ENCODE peak calls at places on chromosomes 11 and 22, in nine cellular contexts. One of them, this sample, is unnamed.

GRCh38 chr22:42270178-42270511 is 308 bp downstream of the TCF20 start:
- DNase-seq in fibroblast of the aortic adventitia: no peak
- DNase-seq in omental fat pad: no peak
- DNase-seq in endodermal cell: peak
- DNase-seq in CD8-positive, alpha-beta T cell: no peak
- DNase-seq in cardiac fibroblast: no peak
- DNase-seq in K562: no peak
- DNase-seq in astrocyte of the spinal cord: no peak
- DNase-seq in HFF-Myc: no peak
- DNase-seq in this sample: no peak

GRCh38 chr11:73334244-73335203 is 26.4 kb downstream of the ARHGEF17 start:
- DNase-seq in fibroblast of the aortic adventitia: peak
- DNase-seq in omental fat pad: peak
- DNase-seq in endodermal cell: peak
- DNase-seq in CD8-positive, alpha-beta T cell: no peak
- DNase-seq in cardiac fibroblast: peak
- DNase-seq in K562: peak
- DNase-seq in astrocyte of the spinal cord: peak
- DNase-seq in HFF-Myc: no peak
- DNase-seq in this sample: peak

GRCh38 chr11:132064987-132065620 is 694.7 kb downstream of the NTM start:
- DNase-seq in fibroblast of the aortic adventitia: peak
- DNase-seq in omental fat pad: no peak
- DNase-seq in endodermal cell: no peak
- DNase-seq in CD8-positive, alpha-beta T cell: no peak
- DNase-seq in cardiac fibroblast: peak
- DNase-seq in K562: no peak
- DNase-seq in astrocyte of the spinal cord: peak
- DNase-seq in HFF-Myc: peak
- DNase-seq in this sample: peak

GRCh38 chr11:18277560-18278271 is 11.7 kb downstream of the SAA1 start:
- DNase-seq in fibroblast of the aortic adventitia: no peak
- DNase-seq in omental fat pad: no peak
- DNase-seq in endodermal cell: no peak
- DNase-seq in CD8-positive, alpha-beta T cell: no peak
- DNase-seq in cardiac fibroblast: peak
- DNase-seq in K562: no peak
- DNase-seq in astrocyte of the spinal cord: no peak
- DNase-seq in HFF-Myc: no peak
- DNase-seq in this sample: no peak

GRCh38 chr22:21582801-21583740 is 15.6 kb downstream of the UBE2L3 start:
- DNase-seq in fibroblast of the aortic adventitia: no peak
- DNase-seq in omental fat pad: no peak
- DNase-seq in endodermal cell: no peak
- DNase-seq in CD8-positive, alpha-beta T cell: no peak
- DNase-seq in cardiac fibroblast: no peak
- DNase-seq in K562: no peak
- DNase-seq in astrocyte of the spinal cord: no peak
- DNase-seq in HFF-Myc: no peak
- DNase-seq in this sample: no peak

GRCh38 chr11:76235233-76236091 is 29.2 kb upstream of the WNT11 start:
- DNase-seq in fibroblast of the aortic adventitia: peak
- DNase-seq in omental fat pad: peak
- DNase-seq in endodermal cell: peak
- DNase-seq in CD8-positive, alpha-beta T cell: peak
- DNase-seq in cardiac fibroblast: peak
- DNase-seq in K562: peak
- DNase-seq in astrocyte of the spinal cord: peak
- DNase-seq in HFF-Myc: peak
- DNase-seq in this sample: peak

GRCh38 chr11:134760307-134760706 is 348.3 kb upstream of the B3GAT1 start:
- DNase-seq in fibroblast of the aortic adventitia: no peak
- DNase-seq in omental fat pad: no peak
- DNase-seq in endodermal cell: peak
- DNase-seq in CD8-positive, alpha-beta T cell: no peak
- DNase-seq in cardiac fibroblast: no peak
- DNase-seq in K562: no peak
- DNase-seq in astrocyte of the spinal cord: no peak
- DNase-seq in HFF-Myc: no peak
- DNase-seq in this sample: no peak

GRCh38 chr22:43270314-43270908 is 72.8 kb downstream of the SCUBE1 start:
- DNase-seq in fibroblast of the aortic adventitia: no peak
- DNase-seq in omental fat pad: no peak
- DNase-seq in endodermal cell: peak
- DNase-seq in CD8-positive, alpha-beta T cell: no peak
- DNase-seq in cardiac fibroblast: no peak
- DNase-seq in K562: peak
- DNase-seq in astrocyte of the spinal cord: no peak
- DNase-seq in HFF-Myc: no peak
- DNase-seq in this sample: no peak

GRCh38 chr22:43159484-43160178 is 8.3 kb downstream of the TSPO start:
- DNase-seq in fibroblast of the aortic adventitia: no peak
- DNase-seq in omental fat pad: no peak
- DNase-seq in endodermal cell: peak
- DNase-seq in CD8-positive, alpha-beta T cell: no peak
- DNase-seq in cardiac fibroblast: peak
- DNase-seq in K562: no peak
- DNase-seq in astrocyte of the spinal cord: no peak
- DNase-seq in HFF-Myc: no peak
- DNase-seq in this sample: no peak

GRCh38 chr11:110049501-110050200 is 43.5 kb upstream of the ZC3H12C start:
- DNase-seq in fibroblast of the aortic adventitia: no peak
- DNase-seq in omental fat pad: no peak
- DNase-seq in endodermal cell: no peak
- DNase-seq in CD8-positive, alpha-beta T cell: no peak
- DNase-seq in cardiac fibroblast: no peak
- DNase-seq in K562: no peak
- DNase-seq in astrocyte of the spinal cord: no peak
- DNase-seq in HFF-Myc: no peak
- DNase-seq in this sample: no peak

GRCh38 chr22:24423519-24424000 is 3.8 kb upstream of the ADORA2A start:
- DNase-seq in fibroblast of the aortic adventitia: peak
- DNase-seq in omental fat pad: no peak
- DNase-seq in endodermal cell: peak
- DNase-seq in CD8-positive, alpha-beta T cell: peak
- DNase-seq in cardiac fibroblast: peak
- DNase-seq in K562: peak
- DNase-seq in astrocyte of the spinal cord: no peak
- DNase-seq in HFF-Myc: no peak
- DNase-seq in this sample: no peak

GRCh38 chr22:39311592-39312400 is 7.6 kb downstream of the RPL3 start:
- DNase-seq in fibroblast of the aortic adventitia: no peak
- DNase-seq in omental fat pad: no peak
- DNase-seq in endodermal cell: peak
- DNase-seq in CD8-positive, alpha-beta T cell: no peak
- DNase-seq in cardiac fibroblast: peak
- DNase-seq in K562: no peak
- DNase-seq in astrocyte of the spinal cord: no peak
- DNase-seq in HFF-Myc: no peak
- DNase-seq in this sample: peak

GRCh38 chr22:39306456-39307361 is 12.7 kb downstream of the RPL3 start:
- DNase-seq in fibroblast of the aortic adventitia: no peak
- DNase-seq in omental fat pad: no peak
- DNase-seq in endodermal cell: peak
- DNase-seq in CD8-positive, alpha-beta T cell: no peak
- DNase-seq in cardiac fibroblast: peak
- DNase-seq in K562: peak
- DNase-seq in astrocyte of the spinal cord: no peak
- DNase-seq in HFF-Myc: no peak
- DNase-seq in this sample: peak

GRCh38 chr22:39309364-39309861 is 10.0 kb downstream of the RPL3 start:
- DNase-seq in fibroblast of the aortic adventitia: no peak
- DNase-seq in omental fat pad: no peak
- DNase-seq in endodermal cell: peak
- DNase-seq in CD8-positive, alpha-beta T cell: no peak
- DNase-seq in cardiac fibroblast: no peak
- DNase-seq in K562: no peak
- DNase-seq in astrocyte of the spinal cord: no peak
- DNase-seq in HFF-Myc: no peak
- DNase-seq in this sample: peak

GRCh38 chr22:39309881-39310714 is 9.3 kb downstream of the RPL3 start:
- DNase-seq in fibroblast of the aortic adventitia: peak
- DNase-seq in omental fat pad: no peak
- DNase-seq in endodermal cell: no peak
- DNase-seq in CD8-positive, alpha-beta T cell: no peak
- DNase-seq in cardiac fibroblast: peak
- DNase-seq in K562: no peak
- DNase-seq in astrocyte of the spinal cord: no peak
- DNase-seq in HFF-Myc: no peak
- DNase-seq in this sample: peak

GRCh38 chr22:39308614-39309363 is 10.6 kb downstream of the RPL3 start:
- DNase-seq in fibroblast of the aortic adventitia: peak
- DNase-seq in omental fat pad: peak
- DNase-seq in endodermal cell: peak
- DNase-seq in CD8-positive, alpha-beta T cell: no peak
- DNase-seq in cardiac fibroblast: peak
- DNase-seq in K562: no peak
- DNase-seq in astrocyte of the spinal cord: peak
- DNase-seq in HFF-Myc: peak
- DNase-seq in this sample: peak
- TF ChIP-seq CTCF in fibroblast of the aortic adventitia: peak
- TF ChIP-seq CTCF in omental fat pad: no peak
- TF ChIP-seq CTCF in endodermal cell: no peak
- TF ChIP-seq CTCF in CD8-positive, alpha-beta T cell: no peak
- TF ChIP-seq CTCF in cardiac fibroblast: no peak
- TF ChIP-seq CTCF in K562: no peak
- TF ChIP-seq CTCF in astrocyte of the spinal cord: peak
- TF ChIP-seq CTCF in HFF-Myc: peak
- TF ChIP-seq CTCF in this sample: peak

GRCh38 chr22:17911312-17911705 is 113.1 kb downstream of the MICAL3 start:
- DNase-seq in fibroblast of the aortic adventitia: no peak
- DNase-seq in omental fat pad: no peak
- DNase-seq in endodermal cell: no peak
- DNase-seq in CD8-positive, alpha-beta T cell: no peak
- DNase-seq in cardiac fibroblast: no peak
- DNase-seq in K562: no peak
- DNase-seq in astrocyte of the spinal cord: no peak
- DNase-seq in HFF-Myc: no peak
- DNase-seq in this sample: no peak

GRCh38 chr22:17907731-17908051 is 116.7 kb downstream of the MICAL3 start:
- DNase-seq in fibroblast of the aortic adventitia: no peak
- DNase-seq in omental fat pad: no peak
- DNase-seq in endodermal cell: no peak
- DNase-seq in CD8-positive, alpha-beta T cell: no peak
- DNase-seq in cardiac fibroblast: no peak
- DNase-seq in K562: no peak
- DNase-seq in astrocyte of the spinal cord: no peak
- DNase-seq in HFF-Myc: no peak
- DNase-seq in this sample: no peak

GRCh38 chr22:17911887-17912286 is 112.5 kb downstream of the MICAL3 start:
- DNase-seq in fibroblast of the aortic adventitia: no peak
- DNase-seq in omental fat pad: no peak
- DNase-seq in endodermal cell: no peak
- DNase-seq in CD8-positive, alpha-beta T cell: no peak
- DNase-seq in cardiac fibroblast: no peak
- DNase-seq in K562: no peak
- DNase-seq in astrocyte of the spinal cord: no peak
- DNase-seq in HFF-Myc: no peak
- DNase-seq in this sample: no peak

GRCh38 chr22:17912942-17913704 is 111.2 kb downstream of the MICAL3 start:
- DNase-seq in fibroblast of the aortic adventitia: no peak
- DNase-seq in omental fat pad: no peak
- DNase-seq in endodermal cell: peak
- DNase-seq in CD8-positive, alpha-beta T cell: no peak
- DNase-seq in cardiac fibroblast: no peak
- DNase-seq in K562: no peak
- DNase-seq in astrocyte of the spinal cord: no peak
- DNase-seq in HFF-Myc: no peak
- DNase-seq in this sample: peak

GRCh38 chr22:17910561-17911311 is 113.6 kb downstream of the MICAL3 start:
- DNase-seq in fibroblast of the aortic adventitia: peak
- DNase-seq in omental fat pad: no peak
- DNase-seq in endodermal cell: peak
- DNase-seq in CD8-positive, alpha-beta T cell: no peak
- DNase-seq in cardiac fibroblast: peak
- DNase-seq in K562: no peak
- DNase-seq in astrocyte of the spinal cord: peak
- DNase-seq in HFF-Myc: peak
- DNase-seq in this sample: peak
- TF ChIP-seq CTCF in fibroblast of the aortic adventitia: peak
- TF ChIP-seq CTCF in omental fat pad: no peak
- TF ChIP-seq CTCF in endodermal cell: peak
- TF ChIP-seq CTCF in CD8-positive, alpha-beta T cell: no peak
- TF ChIP-seq CTCF in cardiac fibroblast: peak
- TF ChIP-seq CTCF in K562: peak
- TF ChIP-seq CTCF in astrocyte of the spinal cord: peak
- TF ChIP-seq CTCF in HFF-Myc: peak
- TF ChIP-seq CTCF in this sample: peak

DNA sequence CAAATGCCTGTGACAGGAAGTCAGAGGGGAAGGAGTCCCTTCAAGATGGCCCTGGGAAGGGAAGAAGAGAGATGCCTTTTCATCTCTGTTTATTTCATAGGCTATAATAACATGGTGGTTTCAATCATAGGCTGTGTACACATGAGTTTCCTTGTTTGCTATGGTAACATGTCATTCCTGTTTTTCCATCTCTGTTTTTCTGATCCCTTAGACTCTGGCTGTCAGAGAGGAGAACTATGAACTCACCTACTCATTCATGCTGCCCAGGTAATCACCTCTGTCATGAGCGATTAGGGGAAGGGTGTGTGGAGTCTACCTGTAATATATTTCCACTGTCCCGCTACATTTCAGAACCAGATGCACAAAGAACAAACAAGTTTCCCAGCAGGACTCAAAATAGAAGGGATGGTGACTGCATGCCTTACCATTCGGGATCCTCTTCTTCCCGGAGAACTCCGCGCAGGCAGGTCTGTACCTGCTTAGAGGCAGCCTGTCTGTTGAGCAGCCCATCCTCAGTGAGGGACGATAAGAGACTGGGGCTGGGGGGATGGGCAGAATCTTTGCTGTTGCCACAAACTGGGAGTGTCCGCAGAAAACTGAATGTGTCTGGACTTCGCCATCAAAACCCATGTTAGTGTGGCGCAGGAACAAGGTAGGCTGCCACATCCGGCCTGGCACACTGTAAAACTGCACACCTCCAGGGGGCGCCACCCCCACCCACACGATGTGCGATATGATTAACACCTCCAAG is 7.1 kb upstream of the PEX26 start:
- DNase-seq in fibroblast of the aortic adventitia: no peak
- DNase-seq in omental fat pad: no peak
- DNase-seq in endodermal cell: no peak
- DNase-seq in CD8-positive, alpha-beta T cell: no peak
- DNase-seq in cardiac fibroblast: no peak
- DNase-seq in K562: no peak
- DNase-seq in astrocyte of the spinal cord: no peak
- DNase-seq in HFF-Myc: no peak
- DNase-seq in this sample: no peak
- TF ChIP-seq CTCF in fibroblast of the aortic adventitia: peak
- TF ChIP-seq CTCF in omental fat pad: no peak
- TF ChIP-seq CTCF in endodermal cell: peak
- TF ChIP-seq CTCF in CD8-positive, alpha-beta T cell: no peak
- TF ChIP-seq CTCF in cardiac fibroblast: peak
- TF ChIP-seq CTCF in K562: peak
- TF ChIP-seq CTCF in astrocyte of the spinal cord: peak
- TF ChIP-seq CTCF in HFF-Myc: peak
- TF ChIP-seq CTCF in this sample: peak

DNA sequence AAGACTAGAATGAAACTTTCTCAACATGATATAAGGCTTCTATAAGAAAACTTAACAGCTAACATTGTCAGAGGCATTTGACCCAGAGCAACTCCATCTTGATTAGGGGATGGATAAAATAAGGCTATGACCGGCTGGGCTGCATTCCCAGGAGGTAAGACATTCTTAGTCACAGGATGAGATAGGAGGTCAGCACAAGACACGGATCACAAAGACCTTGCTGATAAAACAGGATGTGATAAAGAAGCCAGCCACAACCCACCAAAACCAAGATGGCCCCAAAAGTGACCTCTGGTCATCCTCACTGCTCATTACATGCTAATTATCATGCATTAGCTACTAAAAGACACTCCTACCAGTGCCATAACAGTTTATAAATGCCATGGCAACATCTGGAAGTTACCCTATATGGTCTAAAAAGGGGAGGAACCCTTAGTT is 135.2 kb downstream of the TTC28 start:
- DNase-seq in fibroblast of the aortic adventitia: no peak
- DNase-seq in omental fat pad: no peak
- DNase-seq in endodermal cell: no peak
- DNase-seq in CD8-positive, alpha-beta T cell: no peak
- DNase-seq in cardiac fibroblast: peak
- DNase-seq in K562: no peak
- DNase-seq in astrocyte of the spinal cord: no peak
- DNase-seq in HFF-Myc: no peak
- DNase-seq in this sample: peak
- TF ChIP-seq CTCF in fibroblast of the aortic adventitia: no peak
- TF ChIP-seq CTCF in omental fat pad: no peak
- TF ChIP-seq CTCF in endodermal cell: no peak
- TF ChIP-seq CTCF in CD8-positive, alpha-beta T cell: no peak
- TF ChIP-seq CTCF in cardiac fibroblast: no peak
- TF ChIP-seq CTCF in K562: no peak
- TF ChIP-seq CTCF in astrocyte of the spinal cord: no peak
- TF ChIP-seq CTCF in HFF-Myc: no peak
- TF ChIP-seq CTCF in this sample: no peak